ENCODE peak calls at places on chromosomes 12 and 14, in five cellular contexts. One of them, this sample, is unnamed. For H3K4me1 and H3K9me3, the result is how much of the 10 kb centered on the place peaks cover.

GRCh38 chr14:23052182-23052623 is 5.1 kb downstream of the CDH24 start:
- DNase-seq in lung: no peak
- DNase-seq in naive thymus-derived CD4-positive, alpha-beta T cell: no peak
- DNase-seq in heart right ventricle: no peak
- DNase-seq in cardiac muscle cell: peak
- DNase-seq in this sample: peak

GRCh38 chr12:70556179-70556869 is 80.9 kb downstream of the PTPRB start:
- DNase-seq in lung: no peak
- DNase-seq in naive thymus-derived CD4-positive, alpha-beta T cell: no peak
- DNase-seq in heart right ventricle: no peak
- DNase-seq in cardiac muscle cell: no peak
- DNase-seq in this sample: no peak

GRCh38 chr14:92430686-92431085 is 82.9 kb upstream of the RIN3 start:
- DNase-seq in lung: no peak
- DNase-seq in naive thymus-derived CD4-positive, alpha-beta T cell: no peak
- DNase-seq in heart right ventricle: no peak
- DNase-seq in cardiac muscle cell: no peak
- DNase-seq in this sample: no peak

GRCh38 chr12:131801254-131801866 is 26.8 kb upstream of the MMP17 start:
- DNase-seq in lung: no peak
- DNase-seq in naive thymus-derived CD4-positive, alpha-beta T cell: no peak
- DNase-seq in heart right ventricle: no peak
- DNase-seq in cardiac muscle cell: no peak
- DNase-seq in this sample: no peak

GRCh38 chr14:56199095-56199975 is 81.1 kb downstream of the PELI2 start:
- DNase-seq in lung: no peak
- DNase-seq in naive thymus-derived CD4-positive, alpha-beta T cell: no peak
- DNase-seq in heart right ventricle: no peak
- DNase-seq in cardiac muscle cell: no peak
- DNase-seq in this sample: peak

GRCh38 chr14:75445958-75446357 is 18.1 kb downstream of the JDP2 start:
- DNase-seq in lung: no peak
- DNase-seq in naive thymus-derived CD4-positive, alpha-beta T cell: no peak
- DNase-seq in heart right ventricle: no peak
- DNase-seq in cardiac muscle cell: no peak
- DNase-seq in this sample: no peak

GRCh38 chr12:57240069-57240921 is 10.7 kb downstream of the STAC3 start:
- DNase-seq in lung: no peak
- DNase-seq in naive thymus-derived CD4-positive, alpha-beta T cell: peak
- DNase-seq in heart right ventricle: no peak
- DNase-seq in cardiac muscle cell: peak
- DNase-seq in this sample: peak

GRCh38 chr12:5587701-5588100 is 155.8 kb downstream of the NTF3 start:
- DNase-seq in lung: no peak
- DNase-seq in naive thymus-derived CD4-positive, alpha-beta T cell: no peak
- DNase-seq in heart right ventricle: no peak
- DNase-seq in cardiac muscle cell: no peak
- DNase-seq in this sample: no peak

GRCh38 chr14:36516719-36517241 is 3.3 kb downstream of the NKX2-1 start:
- DNase-seq in lung: no peak
- DNase-seq in naive thymus-derived CD4-positive, alpha-beta T cell: no peak
- DNase-seq in heart right ventricle: no peak
- DNase-seq in cardiac muscle cell: no peak
- DNase-seq in this sample: no peak

GRCh38 chr12:129928643-129929042 is 24.8 kb upstream of the TMEM132D start:
- DNase-seq in lung: no peak
- DNase-seq in naive thymus-derived CD4-positive, alpha-beta T cell: no peak
- DNase-seq in heart right ventricle: no peak
- DNase-seq in cardiac muscle cell: no peak
- DNase-seq in this sample: no peak

GRCh38 chr12:108214046-108214445 is 85.0 kb downstream of the WSCD2 start:
- DNase-seq in lung: no peak
- DNase-seq in naive thymus-derived CD4-positive, alpha-beta T cell: no peak
- DNase-seq in heart right ventricle: no peak
- DNase-seq in cardiac muscle cell: no peak
- DNase-seq in this sample: no peak

GRCh38 chr14:77579065-77579464 is 37.4 kb downstream of the SPTLC2 start:
- DNase-seq in lung: no peak
- DNase-seq in naive thymus-derived CD4-positive, alpha-beta T cell: no peak
- DNase-seq in heart right ventricle: no peak
- DNase-seq in cardiac muscle cell: no peak
- DNase-seq in this sample: no peak

GRCh38 chr14:61498303-61498702 is 176.9 kb downstream of the PRKCH start:
- DNase-seq in lung: no peak
- DNase-seq in naive thymus-derived CD4-positive, alpha-beta T cell: no peak
- DNase-seq in heart right ventricle: no peak
- DNase-seq in cardiac muscle cell: no peak
- DNase-seq in this sample: no peak

GRCh38 chr12:94242871-94243270 is 94.5 kb downstream of the PLXNC1 start:
- DNase-seq in lung: no peak
- DNase-seq in naive thymus-derived CD4-positive, alpha-beta T cell: no peak
- DNase-seq in heart right ventricle: no peak
- DNase-seq in cardiac muscle cell: no peak
- DNase-seq in this sample: peak
- H3K4me1 ChIP-seq in lung: under half
- H3K4me1 ChIP-seq in naive thymus-derived CD4-positive, alpha-beta T cell: under half
- H3K4me1 ChIP-seq in heart right ventricle: under half
- H3K4me1 ChIP-seq in cardiac muscle cell: under half
- H3K4me1 ChIP-seq in this sample: under half

DNA sequence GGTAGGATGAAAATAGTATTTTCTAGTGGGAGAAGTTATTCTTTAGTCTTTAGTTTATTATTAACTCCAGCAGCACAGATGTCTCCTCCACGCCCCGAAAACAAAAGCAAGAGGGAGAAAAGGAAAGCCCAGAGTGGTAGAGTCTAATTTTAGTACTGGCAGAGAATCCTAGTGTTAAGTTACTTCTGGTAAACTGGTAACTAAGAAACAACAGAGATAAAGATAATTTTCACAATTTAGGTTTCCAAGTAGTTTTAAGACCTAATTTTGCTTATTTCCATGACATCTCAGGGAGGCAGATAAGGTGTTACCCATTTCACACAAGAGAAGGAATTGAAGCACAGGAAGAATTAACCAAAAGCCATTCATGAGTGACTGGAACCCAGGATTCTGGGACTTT is 16.3 kb downstream of the ATP5MC2 start:
- DNase-seq in lung: no peak
- DNase-seq in naive thymus-derived CD4-positive, alpha-beta T cell: no peak
- DNase-seq in heart right ventricle: no peak
- DNase-seq in cardiac muscle cell: no peak
- DNase-seq in this sample: no peak
- H3K4me3 ChIP-seq in lung: no peak
- H3K4me3 ChIP-seq in naive thymus-derived CD4-positive, alpha-beta T cell: no peak
- H3K4me3 ChIP-seq in heart right ventricle: no peak
- H3K4me3 ChIP-seq in cardiac muscle cell: no peak
- H3K4me3 ChIP-seq in this sample: no peak

GRCh38 chr12:128471491-128471890 is 204.5 kb downstream of the TMEM132C start:
- DNase-seq in lung: no peak
- DNase-seq in naive thymus-derived CD4-positive, alpha-beta T cell: no peak
- DNase-seq in heart right ventricle: no peak
- DNase-seq in cardiac muscle cell: no peak
- DNase-seq in this sample: no peak

GRCh38 chr12:128463881-128464280 is 196.9 kb downstream of the TMEM132C start:
- DNase-seq in lung: no peak
- DNase-seq in naive thymus-derived CD4-positive, alpha-beta T cell: no peak
- DNase-seq in heart right ventricle: no peak
- DNase-seq in cardiac muscle cell: no peak
- DNase-seq in this sample: no peak

DNA sequence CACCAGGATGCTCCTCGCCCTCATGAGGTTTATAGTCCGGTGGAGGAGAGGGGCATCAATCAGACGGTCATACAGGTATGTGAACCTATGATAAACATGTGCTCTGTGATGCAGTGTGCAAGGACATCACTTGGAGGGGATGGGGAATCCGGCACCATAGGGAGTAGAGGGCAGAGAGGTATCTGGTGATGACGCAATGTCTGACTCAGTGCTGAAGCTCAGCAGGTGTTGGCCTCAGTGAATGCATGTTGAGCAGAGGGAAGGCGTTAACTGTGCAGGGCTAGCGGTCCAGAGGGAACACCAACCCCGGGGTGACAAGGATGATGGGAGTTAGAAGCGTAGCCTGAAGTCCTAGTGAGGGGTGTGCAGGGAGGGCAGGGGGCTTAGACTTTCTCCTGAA is 200.9 kb downstream of the TMEM132C start:
- DNase-seq in lung: no peak
- DNase-seq in naive thymus-derived CD4-positive, alpha-beta T cell: no peak
- DNase-seq in heart right ventricle: no peak
- DNase-seq in cardiac muscle cell: no peak
- DNase-seq in this sample: no peak
- H3K9me3 ChIP-seq in lung: under half
- H3K9me3 ChIP-seq in naive thymus-derived CD4-positive, alpha-beta T cell: under half
- H3K9me3 ChIP-seq in heart right ventricle: under half
- H3K9me3 ChIP-seq in cardiac muscle cell: under half
- H3K9me3 ChIP-seq in this sample: under half

GRCh38 chr12:113235976-113236375 is 14.7 kb downstream of the TPCN1 start:
- DNase-seq in lung: no peak
- DNase-seq in naive thymus-derived CD4-positive, alpha-beta T cell: no peak
- DNase-seq in heart right ventricle: no peak
- DNase-seq in cardiac muscle cell: no peak
- DNase-seq in this sample: no peak
- H3K4me1 ChIP-seq in lung: under half
- H3K4me1 ChIP-seq in naive thymus-derived CD4-positive, alpha-beta T cell: under half
- H3K4me1 ChIP-seq in heart right ventricle: half or more
- H3K4me1 ChIP-seq in cardiac muscle cell: under half
- H3K4me1 ChIP-seq in this sample: under half

GRCh38 chr12:112977641-112978040 is 678 bp upstream of the OAS2 start:
- DNase-seq in lung: no peak
- DNase-seq in naive thymus-derived CD4-positive, alpha-beta T cell: no peak
- DNase-seq in heart right ventricle: no peak
- DNase-seq in cardiac muscle cell: no peak
- DNase-seq in this sample: no peak
- H3K4me3 ChIP-seq in lung: no peak
- H3K4me3 ChIP-seq in naive thymus-derived CD4-positive, alpha-beta T cell: peak
- H3K4me3 ChIP-seq in heart right ventricle: peak
- H3K4me3 ChIP-seq in cardiac muscle cell: no peak
- H3K4me3 ChIP-seq in this sample: no peak

DNA sequence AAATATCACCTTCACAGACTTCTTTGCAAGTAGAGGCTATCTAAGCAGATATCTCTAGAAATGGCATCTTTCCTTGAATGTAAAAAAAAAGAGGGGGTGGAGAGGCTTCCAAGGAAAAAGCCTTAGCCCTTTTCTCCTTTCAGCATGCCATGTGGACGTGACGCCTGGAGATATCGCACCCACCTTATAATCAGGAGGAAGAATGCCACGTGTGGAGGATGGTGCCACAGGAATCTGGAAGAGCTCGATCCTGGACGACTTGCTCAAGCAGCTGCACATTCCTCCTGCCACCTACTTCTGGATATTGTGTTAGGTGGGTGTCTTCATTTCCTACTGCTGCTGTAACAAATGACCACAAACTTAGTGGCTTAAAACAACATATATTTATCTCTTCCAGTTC is 203.6 kb downstream of the NUAK1 start:
- DNase-seq in lung: no peak
- DNase-seq in naive thymus-derived CD4-positive, alpha-beta T cell: no peak
- DNase-seq in heart right ventricle: no peak
- DNase-seq in cardiac muscle cell: no peak
- DNase-seq in this sample: no peak
- H3K9me3 ChIP-seq in lung: under half
- H3K9me3 ChIP-seq in naive thymus-derived CD4-positive, alpha-beta T cell: under half
- H3K9me3 ChIP-seq in heart right ventricle: under half
- H3K9me3 ChIP-seq in cardiac muscle cell: under half
- H3K9me3 ChIP-seq in this sample: under half